ENCODE peak calls at places on chromosomes 1 and 21, in seven cellular contexts. E is globus pallidus, F is NCI-H187 treated with DMSO at 0.1 percent for 48 hours, V is lung microvascular endothelial cell, R is ACHN, D is M059J, X is cerebellar nuclear complex. C is an unnamed sample.

GRCh38 chr1:233868461-233868860 is 36.0 kb upstream of the SLC35F3 start:
- DNase-seq in E (no peak), F (no peak), V (no peak), R (no peak), D (peak; percentile 83), X (no peak), C (peak; percentile 2)

GRCh38 chr21:33308586-33309490 is 15.9 kb upstream of the IFNAR1 start:
- DNase-seq in E (no peak), F (peak; percentile 82), V (peak; percentile 37), R (no peak), D (peak; percentile 35), X (no peak), C (no peak)

GRCh38 chr1:178733972-178734371 is 8.9 kb downstream of the RALGPS2 start:
- DNase-seq in E (no peak), F (no peak), V (no peak), R (peak; percentile 17), D (no peak), X (no peak), C (no peak)

GRCh38 chr1:224205438-224205840 is 22.4 kb downstream of the DEGS1 start:
- DNase-seq in E (no peak), F (no peak), V (peak; percentile 84), R (peak; percentile 27), D (peak; percentile 74), X (no peak), C (peak; percentile 30)

GRCh38 chr1:100178092-100178491 is at the start of gene LRRC39:
- DNase-seq in E (no peak), F (no peak), V (no peak), R (no peak), D (no peak), X (no peak), C (no peak)

GRCh38 chr1:9267352-9267686 is 25.4 kb upstream of the SPSB1 start:
- DNase-seq in E (no peak), F (no peak), V (no peak), R (no peak), D (no peak), X (no peak), C (no peak)

GRCh38 chr21:15444118-15444960 is 285.4 kb upstream of the USP25 start:
- DNase-seq in E (no peak), F (no peak), V (no peak), R (no peak), D (peak; percentile 30), X (no peak), C (no peak)

GRCh38 chr1:198330982-198331620 is 174.3 kb downstream of the NEK7 start:
- DNase-seq in E (no peak), F (no peak), V (no peak), R (no peak), D (peak; percentile 28), X (no peak), C (no peak)

GRCh38 chr1:181021811-181022434 is 747 bp downstream of the STX6 start:
- DNase-seq in E (peak; percentile 78), F (peak; percentile 30), V (peak; percentile 93), R (peak; percentile 71), D (peak; percentile 90), X (no peak), C (peak; percentile 23)

GRCh38 chr1:226711976-226712778 is 26.9 kb downstream of the ITPKB start:
- DNase-seq in E (no peak), F (no peak), V (no peak), R (no peak), D (no peak), X (no peak), C (no peak)

GRCh38 chr1:218209351-218209861 is 75.7 kb upstream of the RRP15 start:
- DNase-seq in E (no peak), F (no peak), V (no peak), R (no peak), D (peak; percentile 80), X (no peak), C (no peak)

GRCh38 chr1:86450847-86451246 is 17.9 kb upstream of the CLCA1 start:
- DNase-seq in E (no peak), F (no peak), V (no peak), R (no peak), D (no peak), X (no peak), C (no peak)

GRCh38 chr1:167666416-167666815 is 36.4 kb downstream of the RCSD1 start:
- DNase-seq in E (no peak), F (no peak), V (no peak), R (no peak), D (peak; percentile 69), X (no peak), C (no peak)

GRCh38 chr1:155000475-155000724 is 2.2 kb upstream of the ZBTB7B start:
- DNase-seq in E (no peak), F (no peak), V (no peak), R (no peak), D (no peak), X (no peak), C (no peak)

GRCh38 chr1:147736847-147737246 is 23.6 kb downstream of the GJA5 start:
- DNase-seq in E (no peak), F (no peak), V (no peak), R (no peak), D (no peak), X (no peak), C (no peak)

GRCh38 chr21:34693192-34693810 is 24.5 kb downstream of the CLIC6 start:
- DNase-seq in E (peak; percentile 22), F (peak; percentile 59), V (peak; percentile 73), R (peak; percentile 59), D (peak; percentile 75), X (no peak), C (peak; percentile 49)

C was measured in AML-193.